ENCODE peak calls at places on chromosomes 6 and 20, in five cellular contexts. L is psoas muscle, O is tibial nerve, D is breast epithelium, K is fibroblast of mammary gland. J is an unnamed sample.
A peak's percentile ranks its signal among the peaks of the same experiment; 100 is the strongest.

GRCh38 chr6:63418741-63419140 is 99.0 kb upstream of the LGSN start:
- DNase-seq in L (no peak), O (no peak), D (no peak), K (no peak), J (no peak)

GRCh38 chr20:56382696-56383095 is 9.3 kb downstream of the AURKA start:
- DNase-seq in L (no peak), O (no peak), D (no peak), K (no peak), J (no peak)

GRCh38 chr20:57708694-57709673 is 831 bp downstream of the PMEPA1 start:
- DNase-seq in L (peak; percentile 46), O (no peak), D (no peak), K (no peak), J (no peak)

GRCh38 chr6:166774770-166775169 is 147.7 kb upstream of the RPS6KA2 start:
- DNase-seq in L (no peak), O (no peak), D (no peak), K (no peak), J (no peak)

GRCh38 chr6:2186516-2186915 is 58.9 kb downstream of the GMDS start:
- DNase-seq in L (no peak), O (no peak), D (no peak), K (no peak), J (no peak)

GRCh38 chr6:137697267-137697938 is 169.7 kb upstream of the TNFAIP3 start:
- DNase-seq in L (no peak), O (no peak), D (no peak), K (peak; percentile 28), J (no peak)

GRCh38 chr20:50129662-50130345 is 16.9 kb upstream of the UBE2V1 start:
- DNase-seq in L (no peak), O (no peak), D (no peak), K (no peak), J (no peak)

GRCh38 chr6:36324191-36324590 is 12.5 kb downstream of the BNIP5 start:
- DNase-seq in L (no peak), O (no peak), D (no peak), K (no peak), J (no peak)

GRCh38 chr6:34025851-34026250 is 120.0 kb downstream of the GRM4 start:
- DNase-seq in L (no peak), O (no peak), D (no peak), K (no peak), J (no peak)

GRCh38 chr6:44960898-44961297 is 367.2 kb upstream of the RUNX2 start:
- DNase-seq in L (no peak), O (no peak), D (no peak), K (peak; percentile 69), J (no peak)

GRCh38 chr6:33211666-33212422 is 3.5 kb downstream of the RING1 start:
- DNase-seq in L (no peak), O (no peak), D (no peak), K (no peak), J (no peak)

GRCh38 chr6:33929575-33930288 is 125.9 kb upstream of the MLN start:
- DNase-seq in L (no peak), O (no peak), D (no peak), K (no peak), J (no peak)

GRCh38 chr6:157912326-157912725 is 69.3 kb upstream of the SYNJ2 start:
- DNase-seq in L (no peak), O (no peak), D (no peak), K (peak; percentile 86), J (no peak)

GRCh38 chr6:14910692-14911547 is 334.9 kb upstream of the JARID2 start:
- DNase-seq in L (peak; percentile 39), O (peak; percentile 40), D (no peak), K (peak; percentile 27), J (no peak)

GRCh38 chr20:1964659-1965405 is 29.0 kb downstream of the PDYN start:
- DNase-seq in L (no peak), O (no peak), D (no peak), K (no peak), J (no peak)

GRCh38 chr20:33568378-33569289 is 78.7 kb downstream of the CBFA2T2 start:
- DNase-seq in L (no peak), O (peak; percentile 25), D (no peak), K (no peak), J (no peak)

GRCh38 chr6:34656378-34657036 is 40.1 kb downstream of the ILRUN start:
- DNase-seq in L (no peak), O (peak; percentile 26), D (no peak), K (peak; percentile 92), J (no peak)

GRCh38 chr6:25193147-25193864 is 85.9 kb upstream of the CARMIL1 start:
- DNase-seq in L (no peak), O (peak; percentile 70), D (no peak), K (peak; percentile 99), J (no peak)

GRCh38 chr20:50513169-50514034 is 3.2 kb downstream of the PTPN1 start:
- DNase-seq in L (no peak), O (no peak), D (no peak), K (peak; percentile 88), J (no peak)

GRCh38 chr20:15930324-15931305 is 642.6 kb downstream of the KIF16B start:
- DNase-seq in L (no peak), O (peak; percentile 58), D (no peak), K (peak; percentile 64), J (no peak)

GRCh38 chr20:22775671-22776139 is 191.3 kb upstream of the FOXA2 start:
- DNase-seq in L (no peak), O (no peak), D (no peak), K (peak; percentile 74), J (no peak)

GRCh38 chr6:40778918-40779317 is 191.8 kb upstream of the LRFN2 start:
- DNase-seq in L (no peak), O (no peak), D (no peak), K (no peak), J (no peak)

GRCh38 chr6:11080296-11080695 is 13.3 kb upstream of the SMIM13 start:
- DNase-seq in L (no peak), O (no peak), D (no peak), K (no peak), J (no peak)

GRCh38 chr20:48066256-48066655 is 281.0 kb upstream of the SULF2 start:
- DNase-seq in L (no peak), O (no peak), D (no peak), K (peak; percentile 87), J (no peak)

GRCh38 chr6:117449549-117450439 is 24.1 kb upstream of the ROS1 start:
- DNase-seq in L (no peak), O (peak; percentile 84), D (no peak), K (peak; percentile 85), J (peak; percentile 48)

GRCh38 chr6:133326584-133326983 is 85.4 kb downstream of the EYA4 start:
- DNase-seq in L (no peak), O (no peak), D (no peak), K (no peak), J (no peak)

GRCh38 chr20:58023781-58024180 is 204.7 kb downstream of the ANKRD60 start:
- DNase-seq in L (no peak), O (no peak), D (no peak), K (no peak), J (no peak)

GRCh38 chr20:34753706-34754461 is 49.7 kb downstream of the TP53INP2 start:
- DNase-seq in L (no peak), O (no peak), D (no peak), K (no peak), J (no peak)

GRCh38 chr6:219641-220198 is 72.6 kb upstream of the DUSP22 start:
- DNase-seq in L (peak; percentile 61), O (peak; percentile 30), D (no peak), K (peak; percentile 63), J (no peak)

GRCh38 chr6:125546827-125547226 is 202.6 kb upstream of the HEY2 start:
- DNase-seq in L (no peak), O (no peak), D (no peak), K (peak; percentile 7), J (no peak)

GRCh38 chr20:60407938-60408337 is 449.7 kb downstream of the CDH26 start:
- DNase-seq in L (no peak), O (no peak), D (no peak), K (no peak), J (no peak)

GRCh38 chr20:62025394-62025793 is 40.3 kb downstream of the TAF4 start:
- DNase-seq in L (no peak), O (no peak), D (no peak), K (no peak), J (no peak)

GRCh38 chr6:11241793-11242201 is 9.3 kb upstream of the NEDD9 start:
- DNase-seq in L (peak; percentile 69), O (peak; percentile 68), D (no peak), K (peak; percentile 59), J (no peak)

GRCh38 chr20:13302647-13303425 is 81.8 kb downstream of the ISM1 start:
- DNase-seq in L (no peak), O (no peak), D (no peak), K (peak; percentile 17), J (no peak)

GRCh38 chr20:1654994-1655393 is 2.6 kb downstream of the SIRPG start:
- DNase-seq in L (no peak), O (no peak), D (no peak), K (no peak), J (no peak)

GRCh38 chr6:51432481-51432880 is 613.8 kb downstream of the TFAP2B start:
- DNase-seq in L (no peak), O (no peak), D (no peak), K (peak; percentile 1), J (no peak)
- TF ChIP-seq CTCF in L (no peak), O (no peak), D (no peak), K (no peak), J (no peak)

GRCh38 chr20:40326794-40327193 is 362.2 kb downstream of the MAFB start:
- DNase-seq in L (no peak), O (no peak), D (no peak), K (peak; percentile 16), J (no peak)
- TF ChIP-seq CTCF in L (no peak), O (no peak), D (no peak), K (no peak), J (no peak)

GRCh38 chr6:109793015-109793414 is 101.9 kb downstream of the FIG4 start:
- DNase-seq in L (no peak), O (no peak), D (no peak), K (peak; percentile 27), J (no peak)

GRCh38 chr6:109791301-109791700 is 100.2 kb downstream of the FIG4 start:
- DNase-seq in L (peak; percentile 17), O (no peak), D (no peak), K (peak; percentile 86), J (no peak)

GRCh38 chr6:109787312-109787711 is 96.2 kb downstream of the FIG4 start:
- DNase-seq in L (no peak), O (no peak), D (no peak), K (no peak), J (no peak)

GRCh38 chr6:109790131-109790530 is 99.0 kb downstream of the FIG4 start:
- DNase-seq in L (no peak), O (no peak), D (no peak), K (peak; percentile 60), J (no peak)

GRCh38 chr6:109788687-109789086 is 97.6 kb downstream of the FIG4 start:
- DNase-seq in L (no peak), O (no peak), D (no peak), K (peak; percentile 55), J (no peak)
- TF ChIP-seq CTCF in L (no peak), O (no peak), D (no peak), K (no peak), J (no peak)

DNA sequence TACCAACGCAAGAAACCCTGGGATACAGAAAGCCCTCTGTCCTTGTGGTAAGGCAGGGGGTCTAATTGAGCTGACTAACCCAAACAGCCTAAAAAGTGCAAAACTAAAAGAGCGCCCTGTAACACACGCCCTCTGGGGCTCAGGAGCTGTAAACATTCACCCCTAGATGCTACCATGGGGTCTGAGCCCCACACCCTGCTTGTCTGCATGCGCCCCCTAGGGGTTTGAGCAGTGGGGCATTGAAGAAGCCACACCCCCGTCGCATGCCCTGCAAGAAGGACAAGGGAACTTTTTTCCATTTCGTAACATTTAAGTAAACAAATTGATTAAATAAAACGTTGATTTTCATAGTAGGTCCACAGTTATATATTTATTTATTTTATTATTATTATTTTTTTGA is 616.9 kb upstream of the MAN1A1 start:
- DNase-seq in L (no peak), O (no peak), D (no peak), K (no peak), J (no peak)
- TF ChIP-seq CTCF in L (no peak), O (no peak), D (no peak), K (no peak), J (no peak)